ENCODE peak calls at places on chromosome 15, in six cellular contexts. K is effector memory CD4-positive, alpha-beta T cell; L is PC-9; A is mesenchymal stem cell; B is aorta; C is GM12878. G is an unnamed sample.

GRCh38 chr15:90911302-90911623 is 8.2 kb downstream of the MAN2A2 start:
- DNase-seq in K (no peak), L (no peak), A (no peak), B (no peak), C (no peak), G (no peak)

GRCh38 chr15:81910997-81911396 is 134.8 kb downstream of the MEX3B start:
- DNase-seq in K (no peak), L (no peak), A (no peak), B (no peak), C (no peak), G (no peak)

GRCh38 chr15:75149911-75150709 is 51.6 kb upstream of the C15orf39 start:
- DNase-seq in K (no peak), L (peak), A (peak), B (no peak), C (no peak), G (no peak)

GRCh38 chr15:33735637-33736247 is 232.6 kb upstream of the CHRM5 start:
- DNase-seq in K (no peak), L (no peak), A (peak), B (no peak), C (no peak), G (no peak)

GRCh38 chr15:37682304-37682703 is 252.1 kb upstream of the TMCO5A start:
- DNase-seq in K (no peak), L (no peak), A (peak), B (no peak), C (no peak), G (no peak)

GRCh38 chr15:100314809-100315400 is 26.9 kb downstream of the ADAMTS17 start:
- DNase-seq in K (no peak), L (no peak), A (no peak), B (no peak), C (no peak), G (no peak)

GRCh38 chr15:55742927-55743614 is at the start of gene PRTG:
- DNase-seq in K (no peak), L (peak), A (peak), B (peak), C (no peak), G (peak)

GRCh38 chr15:48644827-48645557 is 517 bp downstream of the FBN1 start:
- DNase-seq in K (no peak), L (no peak), A (peak), B (peak), C (no peak), G (peak)

GRCh38 chr15:28978661-28979060 is 92.9 kb downstream of the APBA2 start:
- DNase-seq in K (no peak), L (no peak), A (no peak), B (no peak), C (no peak), G (no peak)

GRCh38 chr15:47937834-47938233 is 183.0 kb upstream of the SLC24A5 start:
- DNase-seq in K (no peak), L (no peak), A (no peak), B (no peak), C (no peak), G (no peak)

GRCh38 chr15:69919816-69920215 is 177.9 kb downstream of the TLE3 start:
- DNase-seq in K (no peak), L (no peak), A (no peak), B (no peak), C (no peak), G (peak)

GRCh38 chr15:73336756-73337155 is 32.0 kb downstream of the HCN4 start:
- DNase-seq in K (no peak), L (no peak), A (no peak), B (no peak), C (no peak), G (no peak)

GRCh38 chr15:75712668-75713337 is at the start of gene CSPG4:
- DNase-seq in K (no peak), L (no peak), A (peak), B (peak), C (no peak), G (no peak)

GRCh38 chr15:96273317-96274086 is 57.0 kb upstream of the NR2F2 start:
- DNase-seq in K (no peak), L (peak), A (peak), B (no peak), C (peak), G (no peak)

GRCh38 chr15:57345584-57345983 is 30.7 kb upstream of the CGNL1 start:
- DNase-seq in K (no peak), L (no peak), A (no peak), B (no peak), C (no peak), G (no peak)

GRCh38 chr15:78051622-78052405 is 25.7 kb downstream of the TBC1D2B start:
- DNase-seq in K (no peak), L (no peak), A (no peak), B (no peak), C (no peak), G (no peak)

GRCh38 chr15:78301326-78301725 is 1.9 kb upstream of the SKIC8 start:
- DNase-seq in K (no peak), L (no peak), A (peak), B (no peak), C (peak), G (no peak)

GRCh38 chr15:74725241-74725774 is at the start of gene CYP1A1:
- DNase-seq in K (peak), L (peak), A (peak), B (no peak), C (no peak), G (no peak)

GRCh38 chr15:51869074-51869425 is 39.6 kb downstream of the TMOD3 start:
- DNase-seq in K (no peak), L (peak), A (peak), B (no peak), C (no peak), G (no peak)

GRCh38 chr15:91940466-91941381 is 87.2 kb downstream of the SLCO3A1 start:
- DNase-seq in K (no peak), L (peak), A (no peak), B (no peak), C (no peak), G (no peak)

GRCh38 chr15:73049564-73050215 is 2.6 kb upstream of the NEO1 start:
- DNase-seq in K (no peak), L (no peak), A (peak), B (no peak), C (no peak), G (no peak)

GRCh38 chr15:56468271-56468912 is 3.5 kb upstream of the MNS1 start:
- DNase-seq in K (no peak), L (no peak), A (peak), B (no peak), C (peak), G (no peak)

GRCh38 chr15:71800835-71801745 is 9.3 kb upstream of the NR2E3 start:
- DNase-seq in K (no peak), L (peak), A (peak), B (no peak), C (no peak), G (no peak)

GRCh38 chr15:85097250-85097649 is 115.6 kb downstream of the PDE8A start:
- DNase-seq in K (no peak), L (no peak), A (no peak), B (no peak), C (no peak), G (no peak)

GRCh38 chr15:70321106-70321809 is 223.5 kb upstream of the TLE3 start:
- DNase-seq in K (no peak), L (no peak), A (no peak), B (no peak), C (no peak), G (no peak)

GRCh38 chr15:89991312-89991711 is 9.8 kb upstream of the ZNF710 start:
- DNase-seq in K (no peak), L (no peak), A (no peak), B (no peak), C (no peak), G (no peak)

GRCh38 chr15:72155635-72156616 is 37.7 kb downstream of the SENP8 start:
- DNase-seq in K (peak), L (peak), A (peak), B (peak), C (peak), G (peak)

GRCh38 chr15:74525946-74526345 is 15.1 kb upstream of the ARID3B start:
- DNase-seq in K (no peak), L (peak), A (peak), B (no peak), C (no peak), G (no peak)

GRCh38 chr15:90862964-90863721 is 5.2 kb upstream of the FURIN start:
- DNase-seq in K (no peak), L (peak), A (no peak), B (no peak), C (no peak), G (no peak)

GRCh38 chr15:82063055-82063454 is 17.2 kb upstream of the MEX3B start:
- DNase-seq in K (no peak), L (no peak), A (no peak), B (no peak), C (no peak), G (no peak)

GRCh38 chr15:29805043-29805707 is 17.1 kb downstream of the TJP1 start:
- DNase-seq in K (no peak), L (no peak), A (peak), B (no peak), C (no peak), G (no peak)

GRCh38 chr15:78216276-78217229 is 17.8 kb downstream of the ACSBG1 start:
- DNase-seq in K (no peak), L (peak), A (no peak), B (no peak), C (no peak), G (no peak)

GRCh38 chr15:41024880-41025279 is 71.6 kb downstream of the CHAC1 start:
- DNase-seq in K (no peak), L (no peak), A (no peak), B (no peak), C (no peak), G (no peak)
- H3K27ac ChIP-seq in K (no peak), L (no peak), A (no peak), B (peak), C (no peak), G (no peak)

GRCh38 chr15:31378363-31378903 is 51.8 kb downstream of the KLF13 start:
- DNase-seq in K (no peak), L (no peak), A (no peak), B (no peak), C (no peak), G (no peak)
- H3K27ac ChIP-seq in K (no peak), L (no peak), A (no peak), B (no peak), C (no peak), G (peak)

GRCh38 chr15:99057020-99057419 is 47.9 kb upstream of the SYNM start:
- DNase-seq in K (no peak), L (no peak), A (no peak), B (no peak), C (peak), G (no peak)
- H3K27ac ChIP-seq in K (no peak), L (no peak), A (no peak), B (no peak), C (peak), G (no peak)

GRCh38 chr15:68755731-68756130 is 65.0 kb downstream of the ANP32A start:
- DNase-seq in K (no peak), L (no peak), A (no peak), B (no peak), C (no peak), G (no peak)
- H3K27ac ChIP-seq in K (no peak), L (no peak), A (no peak), B (no peak), C (no peak), G (no peak)

DNA sequence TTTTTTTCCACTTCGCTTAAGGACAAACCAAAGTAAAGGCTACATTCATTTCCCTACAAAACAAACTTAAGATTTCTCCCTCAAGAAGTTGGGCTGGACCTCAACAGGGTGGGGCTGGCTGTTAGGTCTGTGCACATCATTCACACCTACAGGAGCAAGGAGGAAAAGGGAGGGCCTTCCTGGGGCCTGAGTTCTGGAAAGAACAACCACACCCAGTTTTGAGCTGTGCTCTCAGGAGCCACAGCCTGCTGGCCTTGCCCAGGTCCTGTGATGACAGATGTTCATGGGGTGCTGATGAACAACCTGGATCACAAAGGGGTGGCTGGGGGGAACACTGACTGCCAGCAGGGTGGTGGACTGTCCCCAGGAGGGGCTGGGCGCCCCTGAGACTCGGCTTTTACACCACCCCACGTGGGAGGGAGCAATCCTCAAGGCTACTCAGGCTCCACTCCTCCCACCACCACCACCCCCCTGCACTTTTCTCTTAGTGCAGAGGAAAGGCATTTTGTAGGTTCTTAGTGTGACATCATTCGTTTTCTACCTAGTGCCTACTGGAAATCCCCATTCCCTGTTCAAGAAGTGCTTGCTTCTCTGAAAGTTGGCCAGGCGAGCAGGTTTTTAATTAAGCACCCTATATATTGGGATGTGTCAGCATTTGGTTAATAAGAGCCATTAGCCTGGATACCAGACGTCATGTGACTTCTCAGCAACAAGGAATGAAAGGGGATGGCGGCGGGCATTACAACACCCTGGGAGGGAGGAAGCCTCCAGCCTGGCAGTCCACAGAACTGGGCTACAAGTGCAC is 35.7 kb downstream of the CCNB2 start:
- DNase-seq in K (no peak), L (no peak), A (no peak), B (no peak), C (no peak), G (no peak)
- H3K27ac ChIP-seq in K (no peak), L (no peak), A (peak), B (no peak), C (no peak), G (no peak)

DNA sequence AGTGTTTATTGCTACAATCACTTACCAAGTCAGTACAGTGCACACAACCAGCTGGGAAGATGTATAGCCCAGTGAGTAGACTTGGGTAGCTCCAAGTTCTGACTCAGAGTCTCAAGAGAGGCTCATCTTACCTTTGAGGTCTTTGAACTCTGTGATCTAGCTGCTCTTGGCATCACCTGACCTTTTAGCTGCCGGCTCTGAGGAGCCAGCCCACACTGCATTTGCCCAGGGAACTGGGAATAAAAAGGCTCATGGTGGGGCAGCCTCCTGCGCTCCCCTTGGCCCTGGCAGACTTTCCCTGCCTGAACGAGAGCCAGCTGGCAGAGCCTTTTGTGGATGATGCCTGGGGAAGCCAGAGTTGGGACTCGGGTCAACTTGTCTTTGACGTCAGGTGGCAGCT is 82.6 kb downstream of the CEMIP start:
- DNase-seq in K (no peak), L (no peak), A (no peak), B (no peak), C (no peak), G (no peak)
- H3K27ac ChIP-seq in K (no peak), L (no peak), A (no peak), B (no peak), C (no peak), G (no peak)

GRCh38 chr15:62413147-62413546 is 248.1 kb upstream of the C2CD4B start:
- DNase-seq in K (no peak), L (no peak), A (no peak), B (no peak), C (no peak), G (no peak)
- H3K27ac ChIP-seq in K (no peak), L (no peak), A (no peak), B (no peak), C (no peak), G (no peak)

DNA sequence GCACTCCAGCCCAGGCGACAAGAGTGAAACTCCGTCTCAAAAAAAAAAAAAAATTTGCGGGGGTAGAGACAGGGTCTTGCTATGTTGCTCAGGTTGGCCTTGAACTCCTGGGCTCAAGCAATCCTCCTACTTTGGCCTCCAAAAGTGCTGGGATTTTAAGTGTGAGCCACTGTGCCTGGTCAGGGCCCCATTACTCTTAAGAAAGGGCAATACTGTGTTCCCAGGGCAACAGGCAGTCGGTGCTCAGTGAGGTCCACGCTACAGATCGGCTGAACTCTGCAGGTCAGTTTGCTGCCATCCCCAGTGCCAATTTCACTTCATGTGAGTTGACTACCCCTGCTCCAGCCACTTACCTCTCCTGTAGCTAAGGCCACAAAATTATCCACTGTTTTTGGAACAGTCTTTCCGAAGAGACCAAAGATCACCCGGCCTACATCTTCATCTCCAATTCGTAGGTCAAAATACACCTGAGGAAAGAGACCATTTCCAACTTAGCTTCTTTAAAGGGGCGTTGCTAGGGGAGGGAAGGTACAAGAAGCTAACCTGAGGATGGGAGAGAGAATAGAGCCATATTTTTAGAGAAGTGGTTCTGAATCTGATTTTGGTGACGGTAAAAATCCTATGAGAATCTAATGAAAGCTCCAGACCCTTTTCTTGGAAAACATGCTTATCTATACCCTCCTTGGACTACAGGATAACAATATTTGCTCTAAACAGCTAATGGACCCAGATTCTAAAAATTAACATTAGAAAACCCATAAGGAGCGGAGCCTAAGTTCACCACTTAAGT is 939 bp downstream of the PPIB start:
- DNase-seq in K (no peak), L (no peak), A (peak), B (no peak), C (no peak), G (no peak)
- H3K27ac ChIP-seq in K (peak), L (peak), A (peak), B (peak), C (peak), G (peak)

GRCh38 chr15:50116477-50116876 is 2.6 kb downstream of the ATP8B4 start:
- DNase-seq in K (no peak), L (no peak), A (peak), B (no peak), C (no peak), G (no peak)
- H3K27ac ChIP-seq in K (no peak), L (no peak), A (no peak), B (no peak), C (no peak), G (no peak)